ENCODE peak calls at places on chromosomes 16 and 17, in six cellular contexts. X is IMR-90, Z is mesenchymal stem cell, G is mesendoderm, L is H9, R is H1. J is an unnamed sample.

GRCh38 chr17:74008196-74008595 is 195.3 kb upstream of the RPL38 start:
- DNase-seq in L (peak; percentile 87), G (peak; percentile 88), X (no peak), Z (no peak), R (peak; percentile 63), J (no peak)

GRCh38 chr16:66517586-66518263 is 32.2 kb downstream of the TK2 start:
- DNase-seq in R (no peak), Z (no peak), L (no peak), X (no peak), G (no peak), J (no peak)

GRCh38 chr16:57070424-57070823 is 22.0 kb upstream of the CPNE2 start:
- DNase-seq in G (no peak), L (no peak), Z (no peak), R (no peak), X (no peak), J (no peak)

GRCh38 chr16:4601317-4602186 is 13.1 kb downstream of the UBALD1 start:
- DNase-seq in R (no peak), G (no peak), Z (no peak), L (no peak), X (peak; percentile 20), J (no peak)

GRCh38 chr17:78607061-78607460 is 29.9 kb upstream of the DNAH17 start:
- DNase-seq in L (no peak), X (no peak), G (peak; percentile 58), R (no peak), Z (no peak), J (peak; percentile 8)

GRCh38 chr16:83887088-83887487 is 11.8 kb upstream of the MLYCD start:
- DNase-seq in L (no peak), G (no peak), Z (no peak), R (no peak), X (no peak), J (no peak)

GRCh38 chr16:80966617-80967016 is 40.1 kb downstream of the CMC2 start:
- DNase-seq in Z (no peak), X (no peak), L (no peak), R (no peak), G (no peak), J (no peak)

GRCh38 chr16:3145151-3145550 is 10.3 kb downstream of the ZNF213 start:
- DNase-seq in L (no peak), X (no peak), Z (no peak), G (no peak), R (no peak), J (no peak)

GRCh38 chr17:67105213-67105612 is 60.9 kb downstream of the CACNG1 start:
- DNase-seq in L (no peak), Z (peak; percentile 49), X (peak; percentile 76), G (no peak), R (no peak), J (no peak)

GRCh38 chr17:33832295-33832694 is 422.8 kb upstream of the CCL2 start:
- DNase-seq in L (no peak), X (no peak), Z (no peak), R (no peak), G (peak; percentile 30), J (peak; percentile 31)

GRCh38 chr16:85749686-85750020 is 1.2 kb downstream of the C16orf74 start:
- DNase-seq in R (no peak), X (no peak), Z (no peak), G (no peak), L (no peak), J (no peak)

GRCh38 chr16:337975-338575 is 14.4 kb downstream of the AXIN1 start:
- DNase-seq in X (no peak), R (no peak), G (no peak), Z (no peak), L (no peak), J (no peak)

GRCh38 chr17:13410874-13411273 is 190.9 kb downstream of the HS3ST3A1 start:
- DNase-seq in L (no peak), Z (no peak), G (no peak), R (no peak), X (peak; percentile 44), J (no peak)

GRCh38 chr16:86048221-86048620 is 149.3 kb downstream of the IRF8 start:
- DNase-seq in Z (no peak), L (no peak), X (no peak), G (peak; percentile 51), R (no peak), J (no peak)

GRCh38 chr16:52825882-52826281 is 226.8 kb downstream of the CHD9NB start:
- DNase-seq in L (no peak), R (no peak), X (no peak), G (no peak), Z (peak; percentile 5), J (no peak)

GRCh38 chr17:13592427-13592826 is 9.3 kb downstream of the HS3ST3A1 start:
- DNase-seq in Z (peak; percentile 6), R (no peak), G (no peak), L (no peak), X (peak; percentile 58), J (no peak)

GRCh38 chr16:66539628-66540469 is 10.1 kb downstream of the TK2 start:
- DNase-seq in R (no peak), X (no peak), Z (no peak), L (no peak), G (no peak), J (no peak)

GRCh38 chr16:14658063-14658462 is 25.3 kb downstream of the BFAR start:
- DNase-seq in Z (no peak), L (no peak), R (no peak), X (no peak), G (no peak), J (no peak)

GRCh38 chr17:21199311-21199710 is 14.7 kb downstream of the TMEM11 start:
- DNase-seq in G (peak; percentile 74), Z (peak; percentile 70), X (no peak), L (peak; percentile 84), R (no peak), J (no peak)

GRCh38 chr17:10772425-10773380 is 31.2 kb downstream of the TMEM238L start:
- DNase-seq in Z (no peak), G (peak; percentile 90), L (peak; percentile 91), X (peak; percentile 15), R (peak; percentile 97), J (peak; percentile 66)

GRCh38 chr16:69522041-69522578 is 43.7 kb upstream of the NFAT5 start:
- DNase-seq in L (no peak), R (no peak), Z (no peak), X (no peak), G (no peak), J (no peak)

GRCh38 chr16:2048116-2048543 is 345 bp downstream of the TSC2 start:
- DNase-seq in L (no peak), G (no peak), Z (no peak), R (no peak), X (no peak), J (no peak)

GRCh38 chr16:10343124-10343760 is 42.6 kb upstream of the ATF7IP2 start:
- DNase-seq in R (no peak), L (no peak), G (no peak), Z (no peak), X (no peak), J (no peak)

GRCh38 chr17:4476512-4477070 is 22.1 kb upstream of the SPNS2 start:
- DNase-seq in L (no peak), G (no peak), Z (no peak), X (no peak), R (no peak), J (no peak)

GRCh38 chr17:36000730-36001108 is 634 bp downstream of the CCL15 start:
- DNase-seq in Z (no peak), G (no peak), X (no peak), R (no peak), L (peak; percentile 20), J (no peak)

GRCh38 chr16:89017956-89018604 is 41.1 kb upstream of the CBFA2T3 start:
- DNase-seq in R (no peak), L (no peak), Z (no peak), X (no peak), G (no peak), J (no peak)

DNA sequence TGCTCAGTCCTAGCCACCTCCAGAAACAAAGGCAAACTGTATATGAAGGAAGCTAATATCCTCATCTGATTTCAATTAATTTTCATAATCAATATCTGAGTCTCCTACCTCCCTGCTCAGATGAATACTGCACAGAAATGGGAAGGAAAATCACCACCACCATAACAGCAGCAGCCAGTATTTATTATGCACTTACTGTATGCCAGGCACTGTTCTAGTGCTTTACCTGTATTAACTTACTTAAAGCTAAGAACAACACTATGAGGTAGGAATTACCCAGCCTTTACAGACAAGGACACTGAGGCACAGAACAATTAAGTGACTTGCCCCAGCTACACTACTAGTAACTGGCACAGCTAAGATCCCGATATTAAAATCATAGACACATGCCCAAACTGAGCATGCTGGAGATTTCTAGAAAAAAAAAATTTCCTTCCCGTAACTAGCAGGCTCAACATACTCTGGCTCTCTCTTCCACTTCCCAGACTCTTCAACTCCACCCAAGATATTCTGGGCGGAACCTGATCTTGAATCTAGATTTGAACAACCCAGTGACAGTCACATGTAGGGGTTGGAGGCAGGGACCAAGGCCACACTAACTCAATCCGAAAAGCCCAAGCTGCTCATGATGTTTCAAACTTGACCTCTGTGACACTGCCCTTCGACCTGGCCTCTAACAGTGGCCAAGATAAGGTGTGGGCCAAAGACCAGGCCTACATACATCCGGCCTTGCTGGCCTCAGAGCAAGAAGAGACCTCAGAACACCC is 3.9 kb downstream of the TRIM25 start:
- DNase-seq in G (no peak), Z (no peak), X (no peak), L (no peak), R (no peak), J (no peak)
- H3K9ac ChIP-seq in G (no peak overlapping the region), Z (peak overlapping the region; percentile 48), X (no peak overlapping the region), L (no peak overlapping the region), R (no peak overlapping the region), J (no peak overlapping the region)

GRCh38 chr17:43315369-43315768 is 81.6 kb upstream of the RNU2-1 start:
- DNase-seq in Z (no peak), G (no peak), L (no peak), X (no peak), R (no peak), J (no peak)
- H2BK15ac ChIP-seq in Z (no peak overlapping the region), G (no peak overlapping the region), L (no peak overlapping the region), X (no peak overlapping the region), R (no peak overlapping the region), J (no peak overlapping the region)

GRCh38 chr17:5986644-5987043 is 83.5 kb upstream of the WSCD1 start:
- DNase-seq in L (no peak), Z (no peak), X (no peak), R (no peak), G (no peak), J (no peak)
- H4K8ac ChIP-seq in L (no peak overlapping the region), Z (no peak overlapping the region), X (no peak overlapping the region), R (no peak overlapping the region), G (no peak overlapping the region), J (no peak overlapping the region)

DNA sequence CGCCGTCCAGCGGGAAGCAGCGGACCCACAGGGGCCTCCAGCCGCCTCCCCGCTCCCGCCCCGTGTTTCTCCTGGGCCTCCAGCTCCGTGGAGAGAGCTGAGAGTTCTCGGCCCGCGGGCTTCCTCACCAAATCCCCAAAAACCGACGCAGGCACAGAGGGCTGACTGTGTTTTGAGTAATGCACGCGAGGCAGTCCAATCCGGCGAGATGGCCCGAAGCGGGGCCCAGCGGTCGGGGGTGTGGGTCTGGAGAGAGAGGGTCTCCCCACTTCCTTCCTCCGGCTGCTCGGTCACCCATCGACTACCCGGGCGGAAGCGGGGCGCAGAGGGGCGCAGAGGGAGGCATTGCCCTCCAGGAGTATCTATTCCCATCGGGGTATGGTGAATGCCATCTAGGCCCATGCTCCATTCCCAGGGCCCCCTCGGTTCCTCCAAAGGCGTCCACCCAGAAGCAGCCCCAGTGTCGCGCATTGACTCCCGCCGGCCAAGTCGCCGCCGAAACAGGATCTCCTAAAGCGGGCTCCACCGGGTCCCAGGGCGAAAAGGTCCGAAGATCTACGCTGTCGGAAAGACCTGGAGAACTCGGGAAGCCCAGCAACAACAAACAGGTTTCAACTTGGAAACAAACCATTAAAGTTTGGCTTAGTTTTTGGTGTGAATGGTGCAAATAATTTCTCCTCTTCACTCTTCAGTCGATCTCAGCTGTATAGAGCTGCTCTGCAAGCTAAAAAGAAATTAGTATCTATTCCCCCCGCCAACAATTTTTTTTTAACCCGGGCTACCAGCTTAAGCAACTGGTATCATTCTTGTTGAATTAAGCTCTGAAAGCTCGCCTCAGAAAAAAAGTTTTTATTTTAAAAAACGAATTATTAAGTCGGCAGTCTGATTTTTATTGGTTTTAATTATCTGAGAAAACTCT is 19.2 kb upstream of the HOXB13 start:
- DNase-seq in X (no peak), L (peak; percentile 71), R (peak; percentile 64), Z (peak; percentile 21), G (peak; percentile 65), J (no peak)
- H3K9ac ChIP-seq in X (no peak overlapping the region), L (no peak overlapping the region), R (no peak overlapping the region), Z (no peak overlapping the region), G (no peak overlapping the region), J (no peak overlapping the region)

J was measured in neuronal stem cell.